ENCODE peak calls at places on chromosomes 11 and 22, in six cellular contexts. I, C, R, T, E and S are unnamed samples.

GRCh38 chr11:117221775-117222517 is 9.9 kb downstream of the PCSK7 start:
- DNase-seq in I (no peak), C (peak), R (peak), T (no peak), E (peak), S (peak)

GRCh38 chr22:35802885-35803284 is 85.2 kb downstream of the APOL5 start:
- DNase-seq in I (no peak), C (no peak), R (no peak), T (no peak), E (no peak), S (no peak)

GRCh38 chr11:114318361-114318760 is 22.2 kb downstream of the NNMT start:
- DNase-seq in I (no peak), C (no peak), R (no peak), T (no peak), E (no peak), S (no peak)

GRCh38 chr11:128174465-128175101 is 412.8 kb downstream of the ETS1 start:
- DNase-seq in I (no peak), C (no peak), R (no peak), T (no peak), E (peak), S (no peak)

GRCh38 chr11:93736129-93736528 is 5.2 kb downstream of the TAF1D start:
- DNase-seq in I (no peak), C (no peak), R (no peak), T (no peak), E (peak), S (no peak)

GRCh38 chr11:47204633-47204989 is 10.2 kb upstream of the DDB2 start:
- DNase-seq in I (no peak), C (no peak), R (no peak), T (no peak), E (peak), S (no peak)

GRCh38 chr11:130726647-130727046 is 189.6 kb downstream of the SNX19 start:
- DNase-seq in I (no peak), C (no peak), R (no peak), T (no peak), E (no peak), S (no peak)

GRCh38 chr11:64121637-64122410 is 44.1 kb downstream of the MACROD1 start:
- DNase-seq in I (no peak), C (no peak), R (no peak), T (peak), E (peak), S (no peak)

GRCh38 chr11:35923452-35923851 is 20.4 kb upstream of the LDLRAD3 start:
- DNase-seq in I (no peak), C (no peak), R (no peak), T (no peak), E (peak), S (no peak)

GRCh38 chr22:24104307-24105017 is 76.8 kb upstream of the SUSD2 start:
- DNase-seq in I (no peak), C (peak), R (no peak), T (no peak), E (no peak), S (no peak)

GRCh38 chr11:11810764-11811726 is 30.7 kb upstream of the USP47 start:
- DNase-seq in I (no peak), C (peak), R (no peak), T (no peak), E (no peak), S (no peak)

GRCh38 chr22:40403141-40403540 is 32.7 kb downstream of the SGSM3 start:
- DNase-seq in I (no peak), C (peak), R (no peak), T (no peak), E (no peak), S (no peak)

GRCh38 chr11:2701898-2702434 is 2.2 kb upstream of the KCNQ1OT1 start:
- DNase-seq in I (no peak), C (no peak), R (no peak), T (no peak), E (no peak), S (no peak)

GRCh38 chr11:69280994-69281393 is 13.0 kb upstream of the MYEOV start:
- DNase-seq in I (no peak), C (no peak), R (peak), T (no peak), E (peak), S (no peak)

GRCh38 chr22:19871023-19871844 is 16.6 kb upstream of the GNB1L start:
- DNase-seq in I (no peak), C (peak), R (peak), T (no peak), E (no peak), S (peak)

GRCh38 chr22:40107756-40108437 is 69.8 kb upstream of the TNRC6B start:
- DNase-seq in I (no peak), C (no peak), R (no peak), T (peak), E (peak), S (no peak)

GRCh38 chr22:39522567-39523300 is 2.4 kb downstream of the ATF4 start:
- DNase-seq in I (no peak), C (no peak), R (no peak), T (no peak), E (peak), S (peak)

GRCh38 chr22:22877523-22878210 is 9.9 kb upstream of the IGLL5 start:
- DNase-seq in I (peak), C (no peak), R (no peak), T (peak), E (peak), S (peak)

GRCh38 chr11:33933607-33934006 is 41.7 kb upstream of the LMO2 start:
- DNase-seq in I (no peak), C (no peak), R (no peak), T (no peak), E (no peak), S (no peak)

GRCh38 chr22:22681221-22681739 is 36.9 kb downstream of the GGTLC2 start:
- DNase-seq in I (no peak), C (no peak), R (no peak), T (peak), E (peak), S (no peak)

GRCh38 chr11:114044042-114044871 is 15.3 kb upstream of the ZBTB16 start:
- DNase-seq in I (no peak), C (peak), R (no peak), T (no peak), E (peak), S (no peak)

GRCh38 chr11:45662665-45663485 is 2.5 kb downstream of the CHST1 start:
- DNase-seq in I (no peak), C (peak), R (no peak), T (peak), E (peak), S (no peak)

GRCh38 chr11:86247608-86248007 is 3.1 kb downstream of the EED start:
- DNase-seq in I (no peak), C (no peak), R (no peak), T (no peak), E (no peak), S (no peak)

GRCh38 chr22:31818481-31819392 is 64.9 kb downstream of the DEPDC5 start:
- DNase-seq in I (no peak), C (no peak), R (no peak), T (peak), E (no peak), S (no peak)

GRCh38 chr11:60973699-60974098 is 2.2 kb downstream of the CD6 start:
- DNase-seq in I (no peak), C (no peak), R (no peak), T (no peak), E (no peak), S (no peak)

GRCh38 chr11:29449280-29450074 is 567.4 kb downstream of the KCNA4 start:
- DNase-seq in I (no peak), C (no peak), R (no peak), T (no peak), E (peak), S (no peak)

GRCh38 chr11:112826788-112827187 is 134.4 kb upstream of the NCAM1 start:
- DNase-seq in I (no peak), C (no peak), R (no peak), T (no peak), E (no peak), S (no peak)

GRCh38 chr11:110989734-110990133 is 255.8 kb upstream of the POU2AF2 start:
- DNase-seq in I (no peak), C (no peak), R (no peak), T (peak), E (peak), S (no peak)

GRCh38 chr11:44916797-44917196 is 33.9 kb downstream of the TP53I11 start:
- DNase-seq in I (no peak), C (no peak), R (peak), T (no peak), E (no peak), S (no peak)

GRCh38 chr11:20451568-20451967 is 64.1 kb downstream of the PRMT3 start:
- DNase-seq in I (no peak), C (no peak), R (no peak), T (no peak), E (peak), S (no peak)

GRCh38 chr11:36026315-36026968 is 82.6 kb downstream of the LDLRAD3 start:
- DNase-seq in I (no peak), C (no peak), R (no peak), T (no peak), E (no peak), S (no peak)

GRCh38 chr11:12599408-12600143 is 74.6 kb upstream of the TEAD1 start:
- DNase-seq in I (peak), C (peak), R (peak), T (no peak), E (peak), S (peak)

GRCh38 chr11:120579601-120580000 is 68.1 kb downstream of the GRIK4 start:
- DNase-seq in I (no peak), C (peak), R (no peak), T (no peak), E (no peak), S (no peak)

GRCh38 chr11:69297926-69298777 is 4.2 kb downstream of the MYEOV start:
- DNase-seq in I (peak), C (peak), R (peak), T (peak), E (peak), S (no peak)

GRCh38 chr11:58659404-58659803 is 36.9 kb downstream of the CNTF start:
- DNase-seq in I (no peak), C (no peak), R (no peak), T (no peak), E (no peak), S (no peak)

GRCh38 chr22:48262596-48263430 is 1500.4 kb downstream of the TBC1D22A start:
- DNase-seq in I (no peak), C (no peak), R (no peak), T (no peak), E (no peak), S (no peak)

GRCh38 chr11:117316197-117316961 is at the start of gene BACE1:
- DNase-seq in I (peak), C (peak), R (peak), T (peak), E (peak), S (peak)

GRCh38 chr11:117878939-117879475 is 2.5 kb upstream of the FXYD6 start:
- DNase-seq in I (no peak), C (peak), R (no peak), T (no peak), E (no peak), S (no peak)